ENCODE peak calls at places on chromosomes 11 and 22, in four cellular contexts. One of them, this sample, is unnamed.
A peak's percentile ranks its signal among the peaks of the same experiment; 100 is the strongest.

GRCh38 chr11:2587132-2587930 is 112.5 kb downstream of the KCNQ1OT1 start:
- DNase-seq in kidney epithelial cell: no peak
- DNase-seq in fibroblast of lung: no peak
- DNase-seq in sigmoid colon: peak; percentile 55
- DNase-seq in this sample: no peak

GRCh38 chr11:75195164-75195962 is 44.5 kb downstream of the SLCO2B1 start:
- DNase-seq in kidney epithelial cell: no peak
- DNase-seq in fibroblast of lung: peak; percentile 0
- DNase-seq in sigmoid colon: peak; percentile 84
- DNase-seq in this sample: no peak

GRCh38 chr11:110430267-110431211 is 791 bp downstream of the FDX1 start:
- DNase-seq in kidney epithelial cell: no peak
- DNase-seq in fibroblast of lung: peak; percentile 36
- DNase-seq in sigmoid colon: peak; percentile 67
- DNase-seq in this sample: no peak

GRCh38 chr11:74783241-74783871 is 34.7 kb downstream of the RNF169 start:
- DNase-seq in kidney epithelial cell: peak; percentile 48
- DNase-seq in fibroblast of lung: peak; percentile 83
- DNase-seq in sigmoid colon: no peak
- DNase-seq in this sample: peak; percentile 35

GRCh38 chr11:68825603-68826002 is 16.1 kb downstream of the CPT1A start:
- DNase-seq in kidney epithelial cell: no peak
- DNase-seq in fibroblast of lung: no peak
- DNase-seq in sigmoid colon: no peak
- DNase-seq in this sample: no peak

GRCh38 chr11:65867284-65868071 is 5.1 kb downstream of the EFEMP2 start:
- DNase-seq in kidney epithelial cell: no peak
- DNase-seq in fibroblast of lung: no peak
- DNase-seq in sigmoid colon: no peak
- DNase-seq in this sample: no peak

GRCh38 chr22:48702573-48703264 is 1125.0 kb downstream of the BRD1 start:
- DNase-seq in kidney epithelial cell: no peak
- DNase-seq in fibroblast of lung: no peak
- DNase-seq in sigmoid colon: peak; percentile 82
- DNase-seq in this sample: no peak

GRCh38 chr22:50139843-50140415 is 30.6 kb upstream of the PANX2 start:
- DNase-seq in kidney epithelial cell: no peak
- DNase-seq in fibroblast of lung: no peak
- DNase-seq in sigmoid colon: no peak
- DNase-seq in this sample: no peak

GRCh38 chr11:132586801-132587200 is 945.5 kb downstream of the OPCML start:
- DNase-seq in kidney epithelial cell: no peak
- DNase-seq in fibroblast of lung: peak; percentile 73
- DNase-seq in sigmoid colon: no peak
- DNase-seq in this sample: peak; percentile 4
- TF ChIP-seq CTCF in kidney epithelial cell: no peak
- TF ChIP-seq CTCF in fibroblast of lung: no peak
- TF ChIP-seq CTCF in sigmoid colon: no peak
- TF ChIP-seq CTCF in this sample: no peak

GRCh38 chr22:42432818-42433217 is 615 bp upstream of the NFAM1 start:
- DNase-seq in kidney epithelial cell: no peak
- DNase-seq in fibroblast of lung: no peak
- DNase-seq in sigmoid colon: no peak
- DNase-seq in this sample: no peak

GRCh38 chr22:42430486-42431125 is 1.6 kb downstream of the NFAM1 start:
- DNase-seq in kidney epithelial cell: no peak
- DNase-seq in fibroblast of lung: no peak
- DNase-seq in sigmoid colon: no peak
- DNase-seq in this sample: no peak

GRCh38 chr22:42433754-42434153 is 1.6 kb upstream of the NFAM1 start:
- DNase-seq in kidney epithelial cell: no peak
- DNase-seq in fibroblast of lung: no peak
- DNase-seq in sigmoid colon: no peak
- DNase-seq in this sample: no peak

GRCh38 chr22:42432020-42432596 is at the start of gene NFAM1:
- DNase-seq in kidney epithelial cell: no peak
- DNase-seq in fibroblast of lung: no peak
- DNase-seq in sigmoid colon: peak; percentile 81
- DNase-seq in this sample: no peak

GRCh38 chr22:42431401-42432019 is 693 bp downstream of the NFAM1 start:
- DNase-seq in kidney epithelial cell: no peak
- DNase-seq in fibroblast of lung: no peak
- DNase-seq in sigmoid colon: peak; percentile 73
- DNase-seq in this sample: no peak
- H3K4me3 ChIP-seq in kidney epithelial cell: no peak overlapping the region
- H3K4me3 ChIP-seq in fibroblast of lung: no peak overlapping the region
- H3K4me3 ChIP-seq in sigmoid colon: peak overlapping the region; percentile 20
- H3K4me3 ChIP-seq in this sample: no peak overlapping the region

GRCh38 chr22:38467904-38468760 is at the start of gene KDELR3:
- DNase-seq in kidney epithelial cell: no peak
- DNase-seq in fibroblast of lung: peak; percentile 76
- DNase-seq in sigmoid colon: peak; percentile 80
- DNase-seq in this sample: no peak
- TF ChIP-seq CTCF in kidney epithelial cell: peak; percentile 32
- TF ChIP-seq CTCF in fibroblast of lung: peak; percentile 37
- TF ChIP-seq CTCF in sigmoid colon: no peak
- TF ChIP-seq CTCF in this sample: peak; percentile 12

GRCh38 chr11:6681505-6681904 is 1.6 kb downstream of the MRPL17 start:
- DNase-seq in kidney epithelial cell: no peak
- DNase-seq in fibroblast of lung: no peak
- DNase-seq in sigmoid colon: no peak
- DNase-seq in this sample: no peak
- H3K4me3 ChIP-seq in kidney epithelial cell: no peak overlapping the region
- H3K4me3 ChIP-seq in fibroblast of lung: peak overlapping the region; percentile 97
- H3K4me3 ChIP-seq in sigmoid colon: no peak overlapping the region
- H3K4me3 ChIP-seq in this sample: peak overlapping the region; percentile 99

DNA sequence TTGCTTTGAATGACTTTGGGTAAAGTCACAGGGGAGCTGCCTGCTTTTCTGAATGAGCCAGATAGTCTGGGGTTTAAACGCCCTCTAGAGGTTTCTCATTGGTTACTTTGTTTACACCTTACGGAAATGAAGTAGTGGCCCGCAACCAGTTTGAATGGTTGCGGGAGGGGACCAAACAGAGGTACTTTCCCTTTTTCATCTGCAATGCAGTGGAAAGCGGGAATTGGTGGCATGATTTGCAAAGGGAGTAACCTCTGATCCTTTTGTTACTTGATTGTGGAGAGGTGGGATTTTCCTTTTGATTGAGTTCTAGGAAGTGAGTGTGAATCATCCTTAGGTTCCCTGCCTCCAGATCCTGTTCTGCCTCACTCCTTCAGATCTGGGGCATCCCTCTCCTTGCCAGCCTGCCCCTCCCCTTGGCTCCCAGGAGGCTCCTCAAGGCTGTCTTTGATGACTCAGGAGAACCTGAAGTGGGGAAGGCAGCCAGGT is 15.9 kb upstream of the GLYATL1 start:
- DNase-seq in kidney epithelial cell: peak; percentile 60
- DNase-seq in fibroblast of lung: peak; percentile 49
- DNase-seq in sigmoid colon: no peak
- DNase-seq in this sample: no peak
- TF ChIP-seq CTCF in kidney epithelial cell: peak; percentile 56
- TF ChIP-seq CTCF in fibroblast of lung: peak; percentile 38
- TF ChIP-seq CTCF in sigmoid colon: no peak
- TF ChIP-seq CTCF in this sample: peak; percentile 35

GRCh38 chr22:19643448-19644313 is 70.6 kb upstream of the SEPTIN5 start:
- DNase-seq in kidney epithelial cell: no peak
- DNase-seq in fibroblast of lung: no peak
- DNase-seq in sigmoid colon: no peak
- DNase-seq in this sample: no peak

GRCh38 chr22:19639610-19640135 is 74.6 kb upstream of the SEPTIN5 start:
- DNase-seq in kidney epithelial cell: no peak
- DNase-seq in fibroblast of lung: no peak
- DNase-seq in sigmoid colon: no peak
- DNase-seq in this sample: no peak

GRCh38 chr22:19641254-19641982 is 72.9 kb upstream of the SEPTIN5 start:
- DNase-seq in kidney epithelial cell: no peak
- DNase-seq in fibroblast of lung: no peak
- DNase-seq in sigmoid colon: no peak
- DNase-seq in this sample: no peak

GRCh38 chr22:19640306-19640705 is 74.0 kb upstream of the SEPTIN5 start:
- DNase-seq in kidney epithelial cell: no peak
- DNase-seq in fibroblast of lung: no peak
- DNase-seq in sigmoid colon: no peak
- DNase-seq in this sample: no peak

DNA sequence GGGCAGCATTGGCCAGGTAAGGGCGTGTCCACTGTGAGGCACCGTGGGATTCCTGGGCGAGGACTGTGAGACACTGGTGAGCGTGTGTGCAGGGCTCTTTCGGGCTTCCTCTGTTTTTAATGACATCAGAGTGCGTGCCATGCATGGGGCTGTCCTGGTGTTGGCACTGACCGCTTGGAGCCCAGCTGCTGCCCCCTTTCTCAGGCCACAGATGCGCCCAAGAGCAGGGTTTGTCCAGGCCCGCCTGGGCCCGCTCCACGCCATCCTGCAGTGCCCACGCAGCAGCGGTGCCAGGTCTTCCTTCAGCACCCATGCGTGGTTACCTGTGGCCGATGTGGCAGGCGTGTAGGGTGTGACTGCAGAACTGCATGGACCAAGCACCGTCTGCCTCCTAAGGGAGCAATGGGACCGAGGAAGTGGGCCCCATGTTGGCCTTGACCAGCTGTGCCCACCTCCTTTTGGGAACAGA is 72.3 kb upstream of the SEPTIN5 start:
- DNase-seq in kidney epithelial cell: no peak
- DNase-seq in fibroblast of lung: no peak
- DNase-seq in sigmoid colon: no peak
- DNase-seq in this sample: no peak
- H3K4me3 ChIP-seq in kidney epithelial cell: no peak overlapping the region
- H3K4me3 ChIP-seq in fibroblast of lung: no peak overlapping the region
- H3K4me3 ChIP-seq in sigmoid colon: no peak overlapping the region
- H3K4me3 ChIP-seq in this sample: no peak overlapping the region

DNA sequence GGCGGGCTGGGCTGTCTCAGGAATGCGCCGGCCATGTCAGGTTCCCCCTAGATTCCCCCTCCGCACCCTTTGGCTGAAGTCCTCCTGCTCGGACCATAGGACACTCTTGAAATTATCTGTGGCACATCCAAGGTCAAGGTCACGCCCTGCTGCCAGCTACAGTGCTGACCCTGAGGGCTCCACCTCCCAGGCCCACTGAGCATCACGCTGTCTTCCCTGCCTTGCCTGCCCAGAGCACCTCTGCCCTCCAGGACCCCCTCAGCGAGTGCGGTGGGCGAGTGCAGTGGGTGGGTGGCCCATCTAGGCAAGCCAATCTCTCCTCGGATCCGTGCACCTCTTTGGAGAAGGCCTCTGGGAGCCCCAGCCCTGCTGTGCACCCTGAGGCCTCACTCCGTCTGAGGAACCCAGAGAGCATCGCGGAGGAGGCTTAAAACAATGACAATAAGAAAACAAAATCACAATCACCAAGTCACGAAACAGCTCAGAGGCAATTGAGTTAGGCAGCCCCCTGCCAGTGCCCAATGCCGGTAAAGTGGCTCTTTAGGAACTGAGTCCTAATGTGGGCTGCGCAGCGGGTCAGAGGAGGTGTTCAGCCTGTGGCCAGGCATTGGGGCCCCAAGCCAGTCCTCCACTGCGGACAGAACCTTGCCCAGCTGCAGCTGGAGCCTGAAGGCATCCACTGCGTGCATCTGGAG is 26.5 kb upstream of the CCDC188 start:
- DNase-seq in kidney epithelial cell: no peak
- DNase-seq in fibroblast of lung: no peak
- DNase-seq in sigmoid colon: no peak
- DNase-seq in this sample: no peak
- TF ChIP-seq CTCF in kidney epithelial cell: no peak
- TF ChIP-seq CTCF in fibroblast of lung: no peak
- TF ChIP-seq CTCF in sigmoid colon: no peak
- TF ChIP-seq CTCF in this sample: no peak

GRCh38 chr22:45980776-45981175 is 3.8 kb upstream of the WNT7B start:
- DNase-seq in kidney epithelial cell: no peak
- DNase-seq in fibroblast of lung: no peak
- DNase-seq in sigmoid colon: no peak
- DNase-seq in this sample: no peak

GRCh38 chr22:45977003-45977395 is at the start of gene WNT7B:
- DNase-seq in kidney epithelial cell: no peak
- DNase-seq in fibroblast of lung: no peak
- DNase-seq in sigmoid colon: no peak
- DNase-seq in this sample: no peak

GRCh38 chr22:45977551-45978274 is 751 bp upstream of the WNT7B start:
- DNase-seq in kidney epithelial cell: no peak
- DNase-seq in fibroblast of lung: no peak
- DNase-seq in sigmoid colon: no peak
- DNase-seq in this sample: no peak

GRCh38 chr22:45976351-45977002 is 485 bp downstream of the WNT7B start:
- DNase-seq in kidney epithelial cell: no peak
- DNase-seq in fibroblast of lung: no peak
- DNase-seq in sigmoid colon: no peak
- DNase-seq in this sample: no peak

DNA sequence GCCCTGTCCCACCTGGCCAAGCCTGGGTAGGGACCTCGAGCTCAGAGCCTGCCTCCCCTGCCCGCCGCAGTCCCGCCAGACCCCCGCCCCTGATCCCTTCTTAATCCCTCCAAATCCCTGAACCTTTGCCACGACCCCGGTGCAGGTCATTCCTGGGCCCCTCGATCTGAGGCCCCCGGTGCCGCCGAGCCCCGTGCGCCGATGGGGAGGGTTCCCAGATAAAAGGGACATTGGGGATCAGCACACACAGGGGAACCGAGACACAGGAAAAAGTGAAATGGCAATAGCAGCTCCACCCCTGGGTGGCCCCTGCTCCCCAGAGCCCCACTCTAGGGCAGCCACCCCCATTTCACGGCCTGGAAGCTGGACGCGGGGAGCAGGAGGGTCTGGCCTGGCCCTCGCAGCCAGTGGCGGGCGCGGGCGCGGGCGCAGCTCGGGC is 1.3 kb upstream of the WNT7B start:
- DNase-seq in kidney epithelial cell: no peak
- DNase-seq in fibroblast of lung: no peak
- DNase-seq in sigmoid colon: peak; percentile 76
- DNase-seq in this sample: no peak
- H3K4me3 ChIP-seq in kidney epithelial cell: no peak overlapping the region
- H3K4me3 ChIP-seq in fibroblast of lung: no peak overlapping the region
- H3K4me3 ChIP-seq in sigmoid colon: peak overlapping the region; percentile 39
- H3K4me3 ChIP-seq in this sample: peak overlapping the region; percentile 8